ENCODE peak calls at places on chromosomes 6 and 20, in four cellular contexts. One of them, this sample, is unnamed.

GRCh38 chr6:37700266-37700973 is 2.7 kb upstream of the MDGA1 start:
- DNase-seq in GM12878: no peak
- DNase-seq in K562: no peak
- DNase-seq in HepG2: peak
- DNase-seq in this sample: no peak

GRCh38 chr20:4507288-4507719 is 214.4 kb upstream of the PRND start:
- DNase-seq in GM12878: no peak
- DNase-seq in K562: no peak
- DNase-seq in HepG2: no peak
- DNase-seq in this sample: no peak

GRCh38 chr6:37800904-37801669 is 18.4 kb upstream of the ZFAND3 start:
- DNase-seq in GM12878: no peak
- DNase-seq in K562: no peak
- DNase-seq in HepG2: no peak
- DNase-seq in this sample: no peak

GRCh38 chr6:169831450-169832246 is 80.2 kb downstream of the ERMARD start:
- DNase-seq in GM12878: no peak
- DNase-seq in K562: peak
- DNase-seq in HepG2: peak
- DNase-seq in this sample: peak

GRCh38 chr6:11442495-11442894 is 95.1 kb upstream of the TMEM170B start:
- DNase-seq in GM12878: no peak
- DNase-seq in K562: no peak
- DNase-seq in HepG2: no peak
- DNase-seq in this sample: no peak

GRCh38 chr6:111105578-111105977 is 18.3 kb downstream of the SLC16A10 start:
- DNase-seq in GM12878: no peak
- DNase-seq in K562: no peak
- DNase-seq in HepG2: peak
- DNase-seq in this sample: no peak

GRCh38 chr6:42503894-42504293 is 52.2 kb upstream of the TRERF1 start:
- DNase-seq in GM12878: no peak
- DNase-seq in K562: no peak
- DNase-seq in HepG2: no peak
- DNase-seq in this sample: no peak

GRCh38 chr20:57332105-57333089 is 2.8 kb downstream of the SPO11 start:
- DNase-seq in GM12878: no peak
- DNase-seq in K562: no peak
- DNase-seq in HepG2: no peak
- DNase-seq in this sample: no peak

GRCh38 chr6:159617444-159617843 is 75.6 kb downstream of the SOD2 start:
- DNase-seq in GM12878: no peak
- DNase-seq in K562: no peak
- DNase-seq in HepG2: no peak
- DNase-seq in this sample: no peak

GRCh38 chr6:37578104-37578503 is 78.4 kb upstream of the CCDC167 start:
- DNase-seq in GM12878: no peak
- DNase-seq in K562: no peak
- DNase-seq in HepG2: no peak
- DNase-seq in this sample: no peak

GRCh38 chr20:11849976-11850670 is 67.6 kb upstream of the BTBD3 start:
- DNase-seq in GM12878: no peak
- DNase-seq in K562: no peak
- DNase-seq in HepG2: no peak
- DNase-seq in this sample: no peak

GRCh38 chr6:81896561-81896960 is 144.1 kb upstream of the TENT5A start:
- DNase-seq in GM12878: no peak
- DNase-seq in K562: no peak
- DNase-seq in HepG2: no peak
- DNase-seq in this sample: no peak

GRCh38 chr20:33287884-33288283 is 4.9 kb downstream of the BPIFB1 start:
- DNase-seq in GM12878: no peak
- DNase-seq in K562: no peak
- DNase-seq in HepG2: no peak
- DNase-seq in this sample: no peak

GRCh38 chr20:43944653-43945235 is 30.1 kb downstream of the TOX2 start:
- DNase-seq in GM12878: no peak
- DNase-seq in K562: no peak
- DNase-seq in HepG2: no peak
- DNase-seq in this sample: no peak

GRCh38 chr20:63106108-63106764 is 99.5 kb upstream of the BHLHE23 start:
- DNase-seq in GM12878: no peak
- DNase-seq in K562: no peak
- DNase-seq in HepG2: no peak
- DNase-seq in this sample: no peak

GRCh38 chr6:33595001-33595846 is 15.1 kb upstream of the BAK1 start:
- DNase-seq in GM12878: no peak
- DNase-seq in K562: no peak
- DNase-seq in HepG2: no peak
- DNase-seq in this sample: no peak

DNA sequence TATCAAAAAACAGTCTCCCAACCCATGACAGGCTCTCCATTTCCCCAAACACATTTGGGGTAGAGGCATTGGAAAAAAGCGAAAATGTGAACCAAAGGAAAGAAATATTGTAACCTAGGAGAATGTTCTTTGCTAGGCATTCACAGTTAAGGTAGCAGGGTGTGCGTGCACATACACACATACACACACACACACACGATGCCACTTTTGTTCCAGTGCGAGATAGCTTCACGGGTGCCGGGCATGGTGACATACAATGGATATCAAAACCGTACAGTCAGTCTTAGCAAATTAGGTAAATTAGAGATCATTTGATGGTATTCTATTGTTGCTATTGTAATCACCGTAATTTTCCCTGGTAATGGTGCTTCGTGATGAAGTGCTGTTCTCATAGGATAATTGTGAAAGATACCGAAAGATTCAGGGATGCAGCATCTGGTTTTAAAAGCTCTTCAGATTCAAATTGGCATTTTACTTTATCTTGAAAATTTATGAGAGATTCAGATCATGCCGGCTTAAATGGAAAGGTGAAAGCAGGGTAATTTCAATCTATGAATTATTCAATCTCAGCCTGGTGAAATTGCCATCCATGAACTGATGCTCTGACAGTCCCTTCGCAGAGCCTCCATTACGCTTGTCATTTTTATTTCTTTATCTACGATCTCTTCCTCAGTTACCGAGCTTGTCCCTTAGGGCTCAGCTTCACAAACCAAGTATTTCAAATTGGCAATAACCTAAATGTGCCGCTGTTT is 71.4 kb upstream of the SOX4 start:
- DNase-seq in GM12878: no peak
- DNase-seq in K562: no peak
- DNase-seq in HepG2: no peak
- DNase-seq in this sample: no peak
- TF ChIP-seq FOXK2 in GM12878: no peak
- TF ChIP-seq FOXK2 in K562: no peak
- TF ChIP-seq FOXK2 in HepG2: no peak
- TF ChIP-seq FOXK2 in this sample: no peak

GRCh38 chr6:14273196-14273595 is 155.6 kb downstream of the CD83 start:
- DNase-seq in GM12878: no peak
- DNase-seq in K562: no peak
- DNase-seq in HepG2: no peak
- DNase-seq in this sample: no peak

GRCh38 chr6:14272111-14273085 is 154.8 kb downstream of the CD83 start:
- DNase-seq in GM12878: no peak
- DNase-seq in K562: no peak
- DNase-seq in HepG2: no peak
- DNase-seq in this sample: no peak

GRCh38 chr6:14275493-14275851 is 157.9 kb downstream of the CD83 start:
- DNase-seq in GM12878: no peak
- DNase-seq in K562: no peak
- DNase-seq in HepG2: no peak
- DNase-seq in this sample: no peak

GRCh38 chr6:14274552-14275492 is 157.2 kb downstream of the CD83 start:
- DNase-seq in GM12878: no peak
- DNase-seq in K562: no peak
- DNase-seq in HepG2: no peak
- DNase-seq in this sample: no peak

DNA sequence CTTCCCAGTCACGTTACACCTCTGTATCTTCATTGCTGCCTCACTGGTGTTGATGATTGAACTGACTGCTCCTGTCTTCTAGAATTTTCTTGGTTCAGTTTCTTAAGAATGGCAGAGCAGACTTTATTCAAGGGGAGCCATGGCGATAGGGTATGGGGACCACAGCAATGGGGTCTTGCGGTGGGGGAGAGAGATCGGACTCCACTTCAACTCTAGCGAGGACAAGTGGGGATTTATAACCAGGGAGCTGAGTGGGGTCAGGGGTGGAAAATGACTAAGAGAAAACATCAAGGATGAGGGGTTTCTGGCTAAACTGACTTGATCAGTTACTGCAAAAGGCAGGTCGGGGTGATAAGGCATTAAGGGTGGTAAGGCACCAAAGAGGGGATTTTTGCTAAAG is 156.4 kb downstream of the CD83 start:
- DNase-seq in GM12878: no peak
- DNase-seq in K562: no peak
- DNase-seq in HepG2: no peak
- DNase-seq in this sample: no peak
- TF ChIP-seq SP1 in GM12878: no peak
- TF ChIP-seq SP1 in K562: no peak
- TF ChIP-seq SP1 in HepG2: no peak
- TF ChIP-seq SP1 in this sample: no peak

GRCh38 chr6:24864345-24864744 is 65.6 kb upstream of the ARMH2 start:
- DNase-seq in GM12878: no peak
- DNase-seq in K562: no peak
- DNase-seq in HepG2: no peak
- DNase-seq in this sample: peak
- TF ChIP-seq FOXK2 in GM12878: no peak
- TF ChIP-seq FOXK2 in K562: no peak
- TF ChIP-seq FOXK2 in HepG2: no peak
- TF ChIP-seq FOXK2 in this sample: no peak

GRCh38 chr6:7725412-7725811 is 487 bp upstream of the BMP6 start:
- DNase-seq in GM12878: no peak
- DNase-seq in K562: no peak
- DNase-seq in HepG2: no peak
- DNase-seq in this sample: no peak

GRCh38 chr6:7725849-7726415 is at the start of gene BMP6:
- DNase-seq in GM12878: no peak
- DNase-seq in K562: peak
- DNase-seq in HepG2: peak
- DNase-seq in this sample: peak

GRCh38 chr6:7727951-7728854 is 2.3 kb downstream of the BMP6 start:
- DNase-seq in GM12878: no peak
- DNase-seq in K562: no peak
- DNase-seq in HepG2: no peak
- DNase-seq in this sample: peak

GRCh38 chr6:7727150-7727950 is 1.5 kb downstream of the BMP6 start:
- DNase-seq in GM12878: no peak
- DNase-seq in K562: no peak
- DNase-seq in HepG2: no peak
- DNase-seq in this sample: peak

DNA sequence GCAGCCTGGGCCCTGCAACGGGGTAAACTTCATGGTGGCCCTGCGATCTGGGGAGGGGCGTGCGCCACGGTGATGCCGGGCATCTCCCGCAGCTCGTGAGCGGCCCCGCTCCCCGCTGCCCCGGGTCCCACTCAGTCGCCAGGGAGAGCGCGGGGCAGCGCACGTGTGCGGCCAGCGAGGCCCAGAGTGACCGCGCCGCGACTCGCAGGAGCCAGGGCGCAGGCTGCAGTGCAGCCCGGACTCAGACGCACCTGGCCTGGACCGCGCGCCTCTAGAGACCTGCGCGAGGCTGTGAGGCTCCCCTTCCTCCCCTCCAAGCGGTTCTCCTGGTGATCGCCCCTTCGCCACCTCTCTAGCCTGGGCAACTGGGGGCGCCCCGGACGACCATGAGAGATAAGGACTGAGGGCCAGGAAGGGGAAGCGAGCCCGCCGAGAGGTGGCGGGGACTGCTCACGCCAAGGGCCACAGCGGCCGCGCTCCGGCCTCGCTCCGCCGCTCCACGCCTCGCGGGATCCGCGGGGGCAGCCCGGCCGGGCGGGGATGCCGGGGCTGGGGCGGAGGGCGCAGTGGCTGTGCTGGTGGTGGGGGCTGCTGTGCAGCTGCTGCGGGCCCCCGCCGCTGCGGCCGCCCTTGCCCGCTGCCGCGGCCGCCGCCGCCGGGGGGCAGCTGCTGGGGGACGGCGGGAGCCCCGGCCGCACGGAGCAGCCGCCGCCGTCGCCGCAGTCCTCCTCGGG is 684 bp downstream of the BMP6 start:
- DNase-seq in GM12878: no peak
- DNase-seq in K562: no peak
- DNase-seq in HepG2: no peak
- DNase-seq in this sample: peak
- TF ChIP-seq SP1 in GM12878: no peak
- TF ChIP-seq SP1 in K562: no peak
- TF ChIP-seq SP1 in HepG2: no peak
- TF ChIP-seq SP1 in this sample: no peak

GRCh38 chr6:167755461-167755860 is 71.2 kb upstream of the AFDN start:
- DNase-seq in GM12878: no peak
- DNase-seq in K562: no peak
- DNase-seq in HepG2: no peak
- DNase-seq in this sample: no peak

GRCh38 chr6:167757291-167757690 is 69.4 kb upstream of the AFDN start:
- DNase-seq in GM12878: no peak
- DNase-seq in K562: no peak
- DNase-seq in HepG2: no peak
- DNase-seq in this sample: no peak

GRCh38 chr6:167757821-167758220 is 68.9 kb upstream of the AFDN start:
- DNase-seq in GM12878: no peak
- DNase-seq in K562: no peak
- DNase-seq in HepG2: no peak
- DNase-seq in this sample: no peak

GRCh38 chr6:167758309-167759023 is 68.2 kb upstream of the AFDN start:
- DNase-seq in GM12878: no peak
- DNase-seq in K562: no peak
- DNase-seq in HepG2: no peak
- DNase-seq in this sample: no peak

GRCh38 chr6:167756594-167756993 is 70.1 kb upstream of the AFDN start:
- DNase-seq in GM12878: no peak
- DNase-seq in K562: no peak
- DNase-seq in HepG2: no peak
- DNase-seq in this sample: no peak
- TF ChIP-seq FOXK2 in GM12878: no peak
- TF ChIP-seq FOXK2 in K562: no peak
- TF ChIP-seq FOXK2 in HepG2: no peak
- TF ChIP-seq FOXK2 in this sample: no peak